ENCODE peak calls at places on chromosomes 2 and 18, in four cellular contexts. One of them, this sample, is unnamed.

GRCh38 chr2:239152239-239152915 is 248.4 kb downstream of the HDAC4 start:
- DNase-seq in Calu3: no peak
- DNase-seq in neural progenitor cell: no peak
- DNase-seq in nephron progenitor cell: no peak
- DNase-seq in this sample: no peak

GRCh38 chr2:6970976-6971480 is 53.8 kb downstream of the RNF144A start:
- DNase-seq in Calu3: no peak
- DNase-seq in nephron progenitor cell: no peak
- DNase-seq in neural progenitor cell: no peak
- DNase-seq in this sample: no peak

GRCh38 chr2:32632089-32632488 is 4.2 kb downstream of the TTC27 start:
- DNase-seq in neural progenitor cell: no peak
- DNase-seq in Calu3: no peak
- DNase-seq in nephron progenitor cell: no peak
- DNase-seq in this sample: no peak

GRCh38 chr2:99602475-99602874 is 112.7 kb upstream of the REV1 start:
- DNase-seq in Calu3: no peak
- DNase-seq in neural progenitor cell: no peak
- DNase-seq in nephron progenitor cell: no peak
- DNase-seq in this sample: no peak

GRCh38 chr2:221817052-221817451 is 244.9 kb upstream of the EPHA4 start:
- DNase-seq in Calu3: no peak
- DNase-seq in nephron progenitor cell: no peak
- DNase-seq in neural progenitor cell: no peak
- DNase-seq in this sample: no peak

GRCh38 chr2:168926621-168927386 is 25.7 kb downstream of the G6PC2 start:
- DNase-seq in neural progenitor cell: no peak
- DNase-seq in Calu3: no peak
- DNase-seq in nephron progenitor cell: no peak
- DNase-seq in this sample: no peak

GRCh38 chr18:75391275-75392115 is 36.0 kb downstream of the SMIM21 start:
- DNase-seq in nephron progenitor cell: no peak
- DNase-seq in Calu3: no peak
- DNase-seq in neural progenitor cell: no peak
- DNase-seq in this sample: no peak

GRCh38 chr2:7780345-7780744 is 863.1 kb downstream of the RNF144A start:
- DNase-seq in nephron progenitor cell: no peak
- DNase-seq in Calu3: no peak
- DNase-seq in neural progenitor cell: no peak
- DNase-seq in this sample: no peak

GRCh38 chr2:33215299-33215698 is 261.1 kb upstream of the RASGRP3 start:
- DNase-seq in neural progenitor cell: no peak
- DNase-seq in Calu3: no peak
- DNase-seq in nephron progenitor cell: no peak
- DNase-seq in this sample: no peak

GRCh38 chr2:15914981-15915380 is 25.4 kb upstream of the MYCN start:
- DNase-seq in neural progenitor cell: no peak
- DNase-seq in Calu3: no peak
- DNase-seq in nephron progenitor cell: no peak
- DNase-seq in this sample: no peak

GRCh38 chr2:46460991-46461715 is 18.2 kb upstream of the TMEM247 start:
- DNase-seq in nephron progenitor cell: peak; percentile 89
- DNase-seq in Calu3: peak; percentile 82
- DNase-seq in neural progenitor cell: peak; percentile 68
- DNase-seq in this sample: no peak

GRCh38 chr2:162382283-162382682 is 38.4 kb downstream of the GCA start:
- DNase-seq in nephron progenitor cell: no peak
- DNase-seq in Calu3: no peak
- DNase-seq in neural progenitor cell: no peak
- DNase-seq in this sample: no peak

GRCh38 chr2:202490479-202490878 is 114.4 kb downstream of the BMPR2 start:
- DNase-seq in neural progenitor cell: no peak
- DNase-seq in Calu3: no peak
- DNase-seq in nephron progenitor cell: no peak
- DNase-seq in this sample: no peak

GRCh38 chr2:202494300-202494699 is 118.2 kb downstream of the BMPR2 start:
- DNase-seq in nephron progenitor cell: peak; percentile 8
- DNase-seq in Calu3: no peak
- DNase-seq in neural progenitor cell: peak; percentile 41
- DNase-seq in this sample: peak; percentile 90

GRCh38 chr2:202488671-202489070 is 112.5 kb downstream of the BMPR2 start:
- DNase-seq in nephron progenitor cell: no peak
- DNase-seq in neural progenitor cell: no peak
- DNase-seq in Calu3: no peak
- DNase-seq in this sample: no peak

GRCh38 chr2:202494856-202495604 is 118.9 kb downstream of the BMPR2 start:
- DNase-seq in neural progenitor cell: peak; percentile 14
- DNase-seq in Calu3: no peak
- DNase-seq in nephron progenitor cell: no peak
- DNase-seq in this sample: no peak

DNA sequence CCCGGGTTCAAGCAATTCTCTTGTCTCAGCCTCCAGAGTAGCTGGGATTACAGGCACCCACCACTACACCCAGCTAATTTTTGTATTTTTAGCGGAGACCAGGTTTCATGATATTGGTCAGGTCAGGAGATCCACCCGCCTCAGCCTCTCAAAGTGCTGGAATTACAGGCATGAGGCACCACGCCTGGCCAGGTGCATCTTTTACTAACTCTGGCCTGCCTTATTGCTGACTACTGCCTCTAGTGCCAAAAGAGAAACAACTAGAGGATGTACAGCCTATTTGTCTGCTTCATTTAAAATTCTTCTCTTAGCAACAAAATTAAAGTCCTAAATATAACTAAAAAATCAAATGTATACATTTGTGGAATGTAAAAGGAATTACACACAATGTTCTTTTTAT is 115.4 kb downstream of the BMPR2 start:
- DNase-seq in Calu3: no peak
- DNase-seq in nephron progenitor cell: no peak
- DNase-seq in neural progenitor cell: no peak
- DNase-seq in this sample: no peak
- TF ChIP-seq CTCF in Calu3: no peak
- TF ChIP-seq CTCF in nephron progenitor cell: no peak
- TF ChIP-seq CTCF in neural progenitor cell: peak; percentile 9
- TF ChIP-seq CTCF in this sample: peak; percentile 34

GRCh38 chr2:178858896-178859628 is 51.8 kb upstream of the TTN start:
- DNase-seq in nephron progenitor cell: no peak
- DNase-seq in neural progenitor cell: no peak
- DNase-seq in Calu3: no peak
- DNase-seq in this sample: no peak

GRCh38 chr2:178859760-178860159 is 52.5 kb upstream of the TTN start:
- DNase-seq in nephron progenitor cell: no peak
- DNase-seq in neural progenitor cell: no peak
- DNase-seq in Calu3: no peak
- DNase-seq in this sample: no peak

GRCh38 chr2:178863130-178863855 is 56.1 kb upstream of the TTN start:
- DNase-seq in neural progenitor cell: no peak
- DNase-seq in nephron progenitor cell: no peak
- DNase-seq in Calu3: no peak
- DNase-seq in this sample: no peak

GRCh38 chr2:178863856-178864620 is 56.8 kb upstream of the TTN start:
- DNase-seq in Calu3: no peak
- DNase-seq in neural progenitor cell: peak; percentile 8
- DNase-seq in nephron progenitor cell: peak; percentile 8
- DNase-seq in this sample: no peak

GRCh38 chr2:178860551-178860950 is 53.3 kb upstream of the TTN start:
- DNase-seq in Calu3: no peak
- DNase-seq in neural progenitor cell: no peak
- DNase-seq in nephron progenitor cell: no peak
- DNase-seq in this sample: no peak
- TF ChIP-seq CTCF in Calu3: no peak
- TF ChIP-seq CTCF in neural progenitor cell: no peak
- TF ChIP-seq CTCF in nephron progenitor cell: no peak
- TF ChIP-seq CTCF in this sample: no peak

DNA sequence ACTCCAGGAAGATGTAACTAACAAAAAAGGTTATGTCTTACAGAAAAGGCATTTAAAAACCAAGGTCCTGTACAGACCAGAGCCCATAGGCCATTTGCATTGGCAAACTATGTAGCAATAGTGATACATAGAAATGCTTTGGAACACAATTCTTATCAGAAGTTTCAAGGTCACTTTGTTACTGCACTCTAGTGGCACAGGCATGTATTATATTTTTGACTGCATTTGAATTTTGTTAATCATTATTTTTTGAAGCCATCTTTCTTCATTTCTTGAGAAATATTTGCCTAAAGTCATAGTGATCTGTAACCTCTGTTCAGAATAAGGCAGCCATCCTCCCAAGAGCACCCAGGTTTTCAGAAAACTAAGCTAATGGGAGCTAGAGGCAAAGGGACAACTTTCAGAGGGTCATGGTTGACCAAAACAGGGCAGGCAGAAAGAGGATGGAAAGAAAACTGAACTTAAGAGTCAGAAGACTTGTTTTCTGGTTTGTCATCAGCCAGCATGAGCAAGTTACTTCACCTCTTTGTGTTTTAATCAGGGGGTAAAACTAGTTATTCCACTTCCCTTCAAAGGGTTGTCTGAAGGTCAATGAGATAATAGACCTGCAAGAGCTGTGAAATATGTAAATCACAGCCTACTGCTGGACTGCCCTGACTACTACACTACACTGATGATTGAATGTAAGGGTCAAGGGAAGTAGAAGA is 41.5 kb downstream of the SLC38A11 start:
- DNase-seq in neural progenitor cell: no peak
- DNase-seq in nephron progenitor cell: no peak
- DNase-seq in Calu3: peak; percentile 38
- DNase-seq in this sample: no peak
- TF ChIP-seq CTCF in neural progenitor cell: no peak
- TF ChIP-seq CTCF in nephron progenitor cell: no peak
- TF ChIP-seq CTCF in Calu3: peak; percentile 56
- TF ChIP-seq CTCF in this sample: peak; percentile 28

GRCh38 chr2:231926761-231927565 is 767 bp upstream of the NPPC start:
- DNase-seq in neural progenitor cell: peak; percentile 56
- DNase-seq in Calu3: peak; percentile 30
- DNase-seq in nephron progenitor cell: peak; percentile 31
- DNase-seq in this sample: peak; percentile 15
- TF ChIP-seq CTCF in neural progenitor cell: peak; percentile 7
- TF ChIP-seq CTCF in Calu3: no peak
- TF ChIP-seq CTCF in nephron progenitor cell: no peak
- TF ChIP-seq CTCF in this sample: peak; percentile 66

GRCh38 chr2:235413084-235413483 is 80.8 kb upstream of the AGAP1 start:
- DNase-seq in neural progenitor cell: no peak
- DNase-seq in Calu3: no peak
- DNase-seq in nephron progenitor cell: no peak
- DNase-seq in this sample: no peak
- TF ChIP-seq CTCF in neural progenitor cell: no peak
- TF ChIP-seq CTCF in Calu3: no peak
- TF ChIP-seq CTCF in nephron progenitor cell: no peak
- TF ChIP-seq CTCF in this sample: no peak

GRCh38 chr2:73907840-73908452 is 15.1 kb downstream of the ACTG2 start:
- DNase-seq in Calu3: peak; percentile 28
- DNase-seq in nephron progenitor cell: no peak
- DNase-seq in neural progenitor cell: peak; percentile 68
- DNase-seq in this sample: no peak
- TF ChIP-seq CTCF in Calu3: no peak
- TF ChIP-seq CTCF in nephron progenitor cell: no peak
- TF ChIP-seq CTCF in neural progenitor cell: peak; percentile 53
- TF ChIP-seq CTCF in this sample: no peak

GRCh38 chr2:176843208-176843607 is 369.4 kb upstream of the HNRNPA3 start:
- DNase-seq in nephron progenitor cell: no peak
- DNase-seq in Calu3: no peak
- DNase-seq in neural progenitor cell: no peak
- DNase-seq in this sample: no peak
- TF ChIP-seq CTCF in nephron progenitor cell: no peak
- TF ChIP-seq CTCF in Calu3: no peak
- TF ChIP-seq CTCF in neural progenitor cell: no peak
- TF ChIP-seq CTCF in this sample: no peak

GRCh38 chr2:121554998-121555397 is 24.3 kb downstream of the RNU4ATAC start:
- DNase-seq in neural progenitor cell: no peak
- DNase-seq in nephron progenitor cell: peak; percentile 15
- DNase-seq in Calu3: no peak
- DNase-seq in this sample: no peak
- TF ChIP-seq CTCF in neural progenitor cell: no peak
- TF ChIP-seq CTCF in nephron progenitor cell: no peak
- TF ChIP-seq CTCF in Calu3: no peak
- TF ChIP-seq CTCF in this sample: no peak

This sample was measured in LNCaP clone FGC.